ENCODE peak calls at places on chromosomes 6 and 20, in nine cellular contexts. W, F, L, C, Z, Y, P, H and X are unnamed samples.

GRCh38 chr6:146498309-146498708 is 45.3 kb upstream of the RAB32 start:
- DNase-seq in W (no peak), F (no peak), L (no peak), C (no peak), Z (no peak), Y (no peak), P (no peak), H (no peak), X (no peak)

GRCh38 chr6:105902401-105903031 is 183.6 kb upstream of the PRDM1 start:
- DNase-seq in W (no peak), F (no peak), L (no peak), C (no peak), Z (no peak), Y (no peak), P (no peak), H (no peak), X (peak; percentile 63)

GRCh38 chr20:20571068-20571780 is 141.2 kb downstream of the RALGAPA2 start:
- DNase-seq in W (no peak), F (no peak), L (no peak), C (no peak), Z (no peak), Y (no peak), P (no peak), H (no peak), X (no peak)

GRCh38 chr6:15368873-15369272 is 123.0 kb downstream of the JARID2 start:
- DNase-seq in W (no peak), F (no peak), L (no peak), C (no peak), Z (no peak), Y (no peak), P (no peak), H (no peak), X (no peak)

GRCh38 chr20:3221398-3222226 is 12.3 kb downstream of the ITPA start:
- DNase-seq in W (no peak), F (no peak), L (no peak), C (no peak), Z (no peak), Y (peak; percentile 74), P (no peak), H (no peak), X (no peak)

GRCh38 chr6:84892666-84893065 is 128.3 kb upstream of the TBX18 start:
- DNase-seq in W (no peak), F (no peak), L (no peak), C (no peak), Z (no peak), Y (no peak), P (no peak), H (no peak), X (no peak)

GRCh38 chr6:40541556-40542174 is 45.5 kb downstream of the LRFN2 start:
- DNase-seq in W (no peak), F (no peak), L (no peak), C (no peak), Z (no peak), Y (no peak), P (no peak), H (no peak), X (no peak)

GRCh38 chr6:112468359-112468758 is 121.2 kb downstream of the RFPL4B start:
- DNase-seq in W (peak; percentile 30), F (no peak), L (no peak), C (no peak), Z (no peak), Y (no peak), P (no peak), H (no peak), X (no peak)

GRCh38 chr6:36373368-36374009 is 14.0 kb downstream of the ETV7 start:
- DNase-seq in W (no peak), F (peak; percentile 25), L (no peak), C (peak; percentile 67), Z (no peak), Y (no peak), P (no peak), H (no peak), X (no peak)

GRCh38 chr6:55882731-55883595 is 7.6 kb upstream of the BMP5 start:
- DNase-seq in W (no peak), F (no peak), L (no peak), C (no peak), Z (no peak), Y (no peak), P (no peak), H (no peak), X (no peak)

GRCh38 chr6:33841868-33842267 is 38.1 kb upstream of the MLN start:
- DNase-seq in W (no peak), F (no peak), L (no peak), C (no peak), Z (no peak), Y (no peak), P (no peak), H (no peak), X (no peak)

GRCh38 chr20:676315-676937 is 824 bp upstream of the SCRT2 start:
- DNase-seq in W (no peak), F (no peak), L (no peak), C (no peak), Z (no peak), Y (no peak), P (no peak), H (no peak), X (peak; percentile 50)

GRCh38 chr6:63573140-63573898 is 1.0 kb downstream of the LOC128125822 start:
- DNase-seq in W (peak; percentile 71), F (peak; percentile 61), L (peak; percentile 58), C (peak; percentile 89), Z (peak; percentile 73), Y (peak; percentile 95), P (peak; percentile 66), H (peak; percentile 73), X (peak; percentile 82)

GRCh38 chr6:63571883-63572732 is at the start of the genes LOC128125822 and PTP4A1:
- DNase-seq in W (peak; percentile 98), F (peak; percentile 98), L (peak; percentile 96), C (peak; percentile 98), Z (peak; percentile 98), Y (peak; percentile 99), P (peak; percentile 98), H (peak; percentile 97), X (peak; percentile 99)

GRCh38 chr6:63572733-63573139 is 456 bp downstream of the LOC128125822 start:
- DNase-seq in W (no peak), F (no peak), L (no peak), C (no peak), Z (no peak), Y (no peak), P (no peak), H (no peak), X (peak; percentile 64)

GRCh38 chr6:63574554-63574900 is 2.2 kb downstream of the LOC128125822 start:
- DNase-seq in W (no peak), F (no peak), L (no peak), C (no peak), Z (no peak), Y (no peak), P (no peak), H (no peak), X (no peak)

DNA sequence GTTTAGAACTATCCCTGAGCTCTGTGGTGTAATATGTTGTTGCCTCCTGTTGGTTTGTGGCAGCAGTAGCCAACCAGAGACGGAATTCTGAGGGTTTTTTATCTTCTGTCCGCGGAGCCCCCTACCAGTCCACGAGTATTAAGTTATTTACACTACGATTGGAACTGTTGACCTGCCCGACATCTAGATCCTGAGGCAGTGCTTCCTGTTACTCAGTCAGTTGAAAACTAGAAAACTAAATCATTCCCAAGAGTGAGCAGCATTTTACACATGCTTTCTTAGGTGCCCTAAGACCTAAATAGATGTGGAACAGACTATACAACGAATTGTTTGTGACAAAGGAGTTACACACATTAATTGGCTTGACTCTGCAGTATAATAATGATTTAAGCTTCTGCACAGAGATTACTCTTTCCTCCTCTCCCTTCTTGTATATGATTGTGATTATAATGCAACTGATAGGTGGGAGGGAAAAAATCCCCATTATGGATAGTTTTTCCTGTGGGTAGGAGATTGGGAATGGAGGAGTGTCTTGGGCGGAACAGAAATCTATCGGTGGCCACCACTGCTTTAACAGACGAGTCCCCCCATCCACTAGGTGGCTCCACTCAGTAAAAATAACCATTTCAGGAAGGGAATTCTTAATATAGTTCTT is 1.7 kb downstream of the LOC128125822 start:
- DNase-seq in W (peak; percentile 50), F (peak; percentile 73), L (no peak), C (peak; percentile 75), Z (no peak), Y (no peak), P (no peak), H (peak; percentile 23), X (peak; percentile 63)
- TF ChIP-seq CTCF in W (peak; percentile 58), F (peak; percentile 79), L (peak; percentile 65), C (peak; percentile 76), Z (peak; percentile 19), Y (peak; percentile 30), P (peak; percentile 27), H (peak; percentile 69), X (peak; percentile 77)

GRCh38 chr20:53753880-53754459 is 160.3 kb upstream of the ZNF217 start:
- DNase-seq in W (no peak), F (no peak), L (no peak), C (no peak), Z (no peak), Y (no peak), P (no peak), H (no peak), X (no peak)
- H3K4me1 ChIP-seq in W (no peaks in the 10 kb centered on the region), F (peaks cover 33% of the 10 kb centered on the region), L (peaks cover 70% of the 10 kb centered on the region), C (peaks cover 7% of the 10 kb centered on the region), Z (peaks cover 29% of the 10 kb centered on the region), Y (peaks cover 32% of the 10 kb centered on the region), P (no peaks in the 10 kb centered on the region), H (no peaks in the 10 kb centered on the region), X (peaks cover 40% of the 10 kb centered on the region)

DNA sequence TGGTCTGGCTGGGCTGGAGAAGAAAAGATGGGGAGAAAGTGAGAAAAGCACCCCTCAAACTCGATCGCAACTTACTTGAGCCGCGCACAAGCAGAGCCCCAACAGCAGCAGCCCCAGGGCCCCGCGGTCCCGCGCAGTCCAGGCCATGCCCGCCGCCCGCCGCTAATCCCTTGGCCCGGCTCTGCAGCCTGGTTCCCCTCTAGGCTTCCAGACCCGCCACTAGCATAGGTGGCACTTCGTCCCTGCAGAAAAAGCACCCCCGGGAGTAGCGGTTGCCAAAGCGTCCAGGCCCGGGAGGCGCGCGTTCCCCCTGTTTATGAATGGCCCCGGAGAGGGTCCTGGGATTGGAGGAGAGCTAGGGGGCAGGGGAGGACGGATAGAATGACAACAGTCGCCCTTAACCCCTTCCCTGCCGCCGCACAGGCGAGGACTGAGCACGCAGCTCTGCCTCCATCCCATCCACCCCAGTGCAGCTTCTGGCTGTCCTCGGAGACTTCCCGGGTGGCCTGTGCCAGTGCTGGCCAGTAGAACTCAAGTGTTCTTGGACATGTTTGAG is 19.9 kb downstream of the COL9A1 start:
- DNase-seq in W (peak; percentile 75), F (no peak), L (no peak), C (no peak), Z (no peak), Y (no peak), P (no peak), H (no peak), X (peak; percentile 80)
- H3K4me3 ChIP-seq in W (peak overlapping the region; percentile 19), F (no peak overlapping the region), L (no peak overlapping the region), C (peak overlapping the region; percentile 5), Z (peak overlapping the region; percentile 31), Y (no peak overlapping the region), P (no peak overlapping the region), H (peak overlapping the region; percentile 32), X (peak overlapping the region; percentile 46)

GRCh38 chr6:114024746-114025145 is 53.8 kb upstream of the HDAC2 start:
- DNase-seq in W (no peak), F (no peak), L (no peak), C (no peak), Z (no peak), Y (no peak), P (no peak), H (no peak), X (no peak)

DNA sequence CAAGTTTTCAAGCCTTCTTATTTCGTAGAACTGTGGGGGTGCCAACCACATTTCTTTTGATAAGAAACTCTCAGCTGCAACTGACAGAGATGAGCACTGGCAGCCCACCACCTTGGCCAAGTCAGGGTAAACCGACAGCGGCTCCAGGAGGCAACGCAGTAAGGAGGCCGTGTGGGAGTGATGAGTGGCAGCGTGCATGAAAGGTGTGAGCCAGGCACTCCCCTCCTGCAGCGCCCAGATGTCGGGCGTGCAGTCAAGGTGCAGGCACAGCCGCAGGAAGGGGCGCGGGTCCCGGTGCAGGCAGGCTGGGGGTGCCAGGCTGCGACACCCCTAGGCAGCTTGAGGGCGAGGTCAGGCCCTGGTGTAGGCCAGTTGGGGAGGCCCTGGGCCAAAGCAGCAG is 49.3 kb upstream of the HDAC2 start:
- DNase-seq in W (no peak), F (no peak), L (no peak), C (no peak), Z (no peak), Y (no peak), P (no peak), H (no peak), X (no peak)
- TF ChIP-seq CTCF in W (no peak), F (no peak), L (no peak), C (no peak), Z (no peak), Y (no peak), P (no peak), H (no peak), X (no peak)